ENCODE peak calls at places on chromosome X, in five cellular contexts. One of them, this sample, is unnamed.

GRCh38 chrX:13658602-13659001 is 5.7 kb downstream of the TCEANC start:
- DNase-seq in stimulated activated CD4-positive, alpha-beta T cell treated with anti-CD3 and anti-CD28 coated beads, Interleukin-4, amount 100 ng/mL, for 1 hour: no peak
- DNase-seq in heart right ventricle: no peak
- DNase-seq in NCI-H1105: no peak
- DNase-seq in dermis microvascular lymphatic vessel endothelial cell: peak
- DNase-seq in this sample: no peak

GRCh38 chrX:106481341-106481740 is 130.4 kb upstream of the RADX start:
- DNase-seq in stimulated activated CD4-positive, alpha-beta T cell treated with anti-CD3 and anti-CD28 coated beads, Interleukin-4, amount 100 ng/mL, for 1 hour: peak
- DNase-seq in heart right ventricle: no peak
- DNase-seq in NCI-H1105: peak
- DNase-seq in dermis microvascular lymphatic vessel endothelial cell: peak
- DNase-seq in this sample: no peak

GRCh38 chrX:3699841-3700381 is 13.5 kb downstream of the PRKX start:
- DNase-seq in stimulated activated CD4-positive, alpha-beta T cell treated with anti-CD3 and anti-CD28 coated beads, Interleukin-4, amount 100 ng/mL, for 1 hour: no peak
- DNase-seq in heart right ventricle: no peak
- DNase-seq in NCI-H1105: no peak
- DNase-seq in dermis microvascular lymphatic vessel endothelial cell: peak
- DNase-seq in this sample: no peak

GRCh38 chrX:8987672-8988250 is 46.2 kb downstream of the FAM9B start:
- DNase-seq in stimulated activated CD4-positive, alpha-beta T cell treated with anti-CD3 and anti-CD28 coated beads, Interleukin-4, amount 100 ng/mL, for 1 hour: no peak
- DNase-seq in heart right ventricle: no peak
- DNase-seq in NCI-H1105: no peak
- DNase-seq in dermis microvascular lymphatic vessel endothelial cell: no peak
- DNase-seq in this sample: no peak

GRCh38 chrX:108070891-108071290 is 20.5 kb downstream of the PSMD10 start:
- DNase-seq in stimulated activated CD4-positive, alpha-beta T cell treated with anti-CD3 and anti-CD28 coated beads, Interleukin-4, amount 100 ng/mL, for 1 hour: no peak
- DNase-seq in heart right ventricle: no peak
- DNase-seq in NCI-H1105: no peak
- DNase-seq in dermis microvascular lymphatic vessel endothelial cell: peak
- DNase-seq in this sample: no peak

GRCh38 chrX:153599192-153600031 is 473 bp upstream of the CCNQ start:
- DNase-seq in stimulated activated CD4-positive, alpha-beta T cell treated with anti-CD3 and anti-CD28 coated beads, Interleukin-4, amount 100 ng/mL, for 1 hour: peak
- DNase-seq in heart right ventricle: peak
- DNase-seq in NCI-H1105: peak
- DNase-seq in dermis microvascular lymphatic vessel endothelial cell: peak
- DNase-seq in this sample: peak

GRCh38 chrX:118049713-118050112 is 66.9 kb downstream of the KLHL13 start:
- DNase-seq in stimulated activated CD4-positive, alpha-beta T cell treated with anti-CD3 and anti-CD28 coated beads, Interleukin-4, amount 100 ng/mL, for 1 hour: no peak
- DNase-seq in heart right ventricle: no peak
- DNase-seq in NCI-H1105: no peak
- DNase-seq in dermis microvascular lymphatic vessel endothelial cell: no peak
- DNase-seq in this sample: no peak

GRCh38 chrX:154378059-154378798 is 866 bp upstream of the EMD start:
- DNase-seq in stimulated activated CD4-positive, alpha-beta T cell treated with anti-CD3 and anti-CD28 coated beads, Interleukin-4, amount 100 ng/mL, for 1 hour: peak
- DNase-seq in heart right ventricle: peak
- DNase-seq in NCI-H1105: peak
- DNase-seq in dermis microvascular lymphatic vessel endothelial cell: peak
- DNase-seq in this sample: peak

GRCh38 chrX:153648358-153649177 is 1.6 kb downstream of the DUSP9 start:
- DNase-seq in stimulated activated CD4-positive, alpha-beta T cell treated with anti-CD3 and anti-CD28 coated beads, Interleukin-4, amount 100 ng/mL, for 1 hour: no peak
- DNase-seq in heart right ventricle: no peak
- DNase-seq in NCI-H1105: no peak
- DNase-seq in dermis microvascular lymphatic vessel endothelial cell: no peak
- DNase-seq in this sample: no peak

GRCh38 chrX:57172544-57172943 is 35.3 kb upstream of the SPIN2A start:
- DNase-seq in stimulated activated CD4-positive, alpha-beta T cell treated with anti-CD3 and anti-CD28 coated beads, Interleukin-4, amount 100 ng/mL, for 1 hour: no peak
- DNase-seq in heart right ventricle: peak
- DNase-seq in NCI-H1105: no peak
- DNase-seq in dermis microvascular lymphatic vessel endothelial cell: no peak
- DNase-seq in this sample: peak

GRCh38 chrX:68995780-68996551 is 167.1 kb downstream of the EFNB1 start:
- DNase-seq in stimulated activated CD4-positive, alpha-beta T cell treated with anti-CD3 and anti-CD28 coated beads, Interleukin-4, amount 100 ng/mL, for 1 hour: no peak
- DNase-seq in heart right ventricle: peak
- DNase-seq in NCI-H1105: no peak
- DNase-seq in dermis microvascular lymphatic vessel endothelial cell: peak
- DNase-seq in this sample: peak